ENCODE peak calls at places on chromosomes 12 and 14, in ten cellular contexts. O is PC-3, A is astrocyte, N is tibial artery, E is hepatocyte, L is GM23338, G is ovary, P is right atrium auricular region, C is GM13976, T is PC-9. Z is an unnamed sample.

GRCh38 chr14:51653096-51653814 is 1.5 kb downstream of the FRMD6 start:
- DNase-seq in O (peak; percentile 77), A (peak; percentile 82), N (no peak), E (peak; percentile 47), L (peak; percentile 67), G (no peak), P (no peak), C (no peak), T (peak; percentile 7), Z (peak; percentile 14)

GRCh38 chr12:27179399-27180214 is 64.5 kb upstream of the STK38L start:
- DNase-seq in O (peak; percentile 100), A (peak; percentile 100), N (no peak), E (peak; percentile 74), L (no peak), G (no peak), P (no peak), C (peak; percentile 53), T (peak; percentile 73), Z (peak; percentile 67)

GRCh38 chr12:42643881-42644579 is 54.5 kb upstream of the PRICKLE1 start:
- DNase-seq in O (no peak), A (peak; percentile 60), N (no peak), E (no peak), L (no peak), G (no peak), P (no peak), C (no peak), T (no peak), Z (no peak)

GRCh38 chr12:32811686-32812392 is 56.1 kb upstream of the YARS2 start:
- DNase-seq in O (peak; percentile 52), A (no peak), N (no peak), E (no peak), L (no peak), G (no peak), P (no peak), C (no peak), T (no peak), Z (no peak)

GRCh38 chr14:100827751-100828447 is 2.0 kb downstream of the MEG3 start:
- DNase-seq in O (peak; percentile 20), A (peak; percentile 88), N (no peak), E (no peak), L (no peak), G (peak; percentile 59), P (no peak), C (no peak), T (no peak), Z (no peak)

GRCh38 chr12:3293446-3294161 is 197.4 kb upstream of the PRMT8 start:
- DNase-seq in O (peak; percentile 68), A (peak; percentile 47), N (no peak), E (no peak), L (no peak), G (no peak), P (no peak), C (no peak), T (no peak), Z (no peak)

GRCh38 chr12:43976027-43976426 is 140.1 kb downstream of the TMEM117 start:
- DNase-seq in O (no peak), A (no peak), N (no peak), E (no peak), L (no peak), G (no peak), P (no peak), C (no peak), T (no peak), Z (no peak)

GRCh38 chr12:31928246-31929139 is 30.7 kb upstream of the RESF1 start:
- DNase-seq in O (no peak), A (no peak), N (no peak), E (no peak), L (no peak), G (no peak), P (no peak), C (no peak), T (no peak), Z (no peak)

GRCh38 chr14:31696378-31696777 is 135.2 kb downstream of the NUBPL start:
- DNase-seq in O (no peak), A (no peak), N (no peak), E (no peak), L (no peak), G (no peak), P (no peak), C (no peak), T (no peak), Z (no peak)

GRCh38 chr12:82838123-82838522 is 151.4 kb downstream of the TMTC2 start:
- DNase-seq in O (no peak), A (no peak), N (no peak), E (no peak), L (no peak), G (no peak), P (no peak), C (no peak), T (no peak), Z (no peak)

GRCh38 chr12:94674835-94675234 is 24.5 kb upstream of the TMCC3 start:
- DNase-seq in O (no peak), A (no peak), N (peak; percentile 74), E (no peak), L (no peak), G (no peak), P (peak; percentile 78), C (no peak), T (no peak), Z (no peak)
- TF ChIP-seq CTCF in O (no peak), A (no peak), N (no peak), E (no peak), L (no peak), G (no peak), P (no peak), C (no peak), T (no peak), Z (no peak)

GRCh38 chr12:34033628-34034296 is 11.5 kb downstream of the ALG10 start:
- DNase-seq in O (peak; percentile 59), A (peak; percentile 3), N (no peak), E (peak; percentile 40), L (peak; percentile 54), G (no peak), P (no peak), C (peak; percentile 5), T (no peak), Z (no peak)
- TF ChIP-seq CTCF in O (peak; percentile 56), A (peak; percentile 44), N (peak; percentile 26), E (peak; percentile 56), L (no peak), G (no peak), P (peak; percentile 15), C (peak; percentile 41), T (peak; percentile 79), Z (peak; percentile 56)

DNA sequence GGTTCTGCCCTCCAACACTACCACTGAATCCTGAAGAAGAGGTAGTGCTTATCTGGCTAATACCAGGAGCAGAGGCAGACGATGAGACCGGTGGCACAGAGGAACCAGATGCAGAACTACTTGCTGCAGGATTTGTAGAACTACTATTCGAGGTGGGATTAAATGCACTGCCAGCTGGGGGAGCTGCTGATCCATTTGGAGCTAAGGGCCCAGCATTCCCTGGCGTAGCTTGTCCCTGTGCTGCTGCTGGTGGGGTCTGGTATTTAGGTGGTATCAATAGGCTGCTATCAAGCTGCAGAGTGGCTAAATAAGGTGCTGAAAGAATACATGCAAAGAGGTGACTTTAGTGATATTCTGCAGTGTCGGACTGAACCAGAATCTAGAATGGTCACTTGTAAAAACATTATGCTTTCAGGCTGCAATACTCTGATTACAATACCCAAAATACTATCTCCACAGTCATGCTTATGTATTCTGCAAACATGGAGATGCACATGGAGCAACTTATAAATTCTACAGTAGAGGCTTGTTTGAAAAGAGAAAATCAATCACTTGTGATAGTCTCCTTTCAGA is 294.2 kb downstream of the MED13L start:
- DNase-seq in O (peak; percentile 53), A (no peak), N (no peak), E (no peak), L (peak; percentile 79), G (no peak), P (no peak), C (no peak), T (no peak), Z (peak; percentile 36)
- TF ChIP-seq CTCF in O (peak; percentile 81), A (no peak), N (peak; percentile 10), E (peak; percentile 22), L (peak; percentile 63), G (no peak), P (no peak), C (peak; percentile 17), T (peak; percentile 54), Z (peak; percentile 42)

DNA sequence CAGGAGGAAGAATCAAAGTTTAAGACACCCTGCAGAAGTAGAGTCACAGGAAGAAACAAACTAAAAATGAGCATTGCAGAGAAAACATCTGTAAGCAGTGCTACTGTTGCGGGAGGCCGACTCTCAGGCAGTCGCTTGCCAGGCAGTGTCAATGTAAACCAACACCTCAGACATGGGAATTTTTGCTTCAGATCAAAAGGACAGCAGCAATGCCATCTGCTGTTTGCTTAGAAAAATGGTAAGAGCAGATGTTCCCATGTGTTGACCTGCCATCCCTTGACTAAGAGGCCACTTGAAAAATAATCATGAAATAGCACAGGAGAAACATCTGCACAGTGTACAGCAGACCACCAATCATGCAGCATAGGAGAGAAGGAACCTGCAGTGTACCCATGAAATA is 196.6 kb downstream of the SLC25A21 start:
- DNase-seq in O (peak; percentile 56), A (no peak), N (no peak), E (no peak), L (no peak), G (no peak), P (no peak), C (no peak), T (no peak), Z (no peak)
- TF ChIP-seq CTCF in O (peak; percentile 49), A (no peak), N (no peak), E (no peak), L (no peak), G (no peak), P (no peak), C (no peak), T (no peak), Z (no peak)

DNA sequence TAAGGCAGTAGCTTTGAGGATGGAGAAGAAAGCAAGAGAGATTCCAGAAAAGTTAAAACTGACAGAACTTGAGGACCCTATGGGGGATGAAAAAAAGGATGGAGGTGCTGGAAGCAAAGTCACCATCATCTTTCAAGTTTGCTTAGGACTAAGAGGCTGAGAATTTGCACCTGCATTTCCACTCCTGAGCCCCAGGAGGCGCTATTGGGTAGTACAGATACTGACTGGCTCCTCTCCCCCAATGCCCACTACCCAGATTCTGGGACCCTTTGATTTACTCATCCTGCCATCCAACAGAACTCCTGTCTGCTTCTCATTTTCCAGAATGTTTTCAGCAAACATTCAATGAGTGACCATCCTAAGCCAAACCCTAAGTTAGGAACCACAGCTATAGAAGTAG is 34.0 kb upstream of the CMKLR1 start:
- DNase-seq in O (peak; percentile 19), A (no peak), N (no peak), E (no peak), L (peak; percentile 60), G (no peak), P (no peak), C (no peak), T (no peak), Z (no peak)
- TF ChIP-seq CTCF in O (peak; percentile 60), A (no peak), N (no peak), E (no peak), L (peak; percentile 81), G (no peak), P (no peak), C (no peak), T (peak; percentile 50), Z (peak; percentile 22)

DNA sequence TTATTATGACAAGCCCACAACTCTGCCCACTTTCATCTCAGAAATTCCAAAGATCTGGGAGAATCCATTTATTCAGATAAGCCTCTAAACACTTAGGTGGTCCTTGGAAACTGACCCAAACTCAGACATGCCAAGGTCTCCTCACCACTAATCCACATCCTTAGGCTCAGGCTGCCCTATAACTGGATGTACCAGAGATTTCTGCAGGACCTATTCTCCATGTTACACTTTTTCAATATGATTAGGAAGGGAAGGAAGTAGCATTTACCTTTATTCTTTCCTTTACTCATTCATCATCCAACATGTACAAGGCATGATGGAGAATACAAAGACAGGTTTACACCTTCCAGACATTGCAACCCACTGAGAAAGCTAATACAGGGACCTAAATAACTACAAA is 145.9 kb upstream of the BMP4 start:
- DNase-seq in O (no peak), A (no peak), N (no peak), E (no peak), L (no peak), G (no peak), P (no peak), C (no peak), T (no peak), Z (no peak)
- TF ChIP-seq CTCF in O (no peak), A (no peak), N (no peak), E (no peak), L (no peak), G (no peak), P (no peak), C (no peak), T (no peak), Z (no peak)

Z was measured in Calu3.